ENCODE peak calls at places on chromosome 17, in nine cellular contexts. W is upper lobe of right lung, F is mucosa of descending colon, M is A549, E is dorsolateral prefrontal cortex, B is body of pancreas, G is heart left ventricle, H is fibroblast of pulmonary artery, J is AG04450. X is an unnamed sample.

GRCh38 chr17:9389116-9389515 is 186.5 kb downstream of the STX8 start:
- DNase-seq in W (no peak), F (no peak), M (peak; percentile 40), E (no peak), B (no peak), G (no peak), H (peak; percentile 85), J (peak; percentile 77), X (peak; percentile 60)

GRCh38 chr17:57557793-57558681 is 187.1 kb downstream of the CCDC182 start:
- DNase-seq in W (no peak), F (no peak), M (no peak), E (no peak), B (no peak), G (no peak), H (peak; percentile 76), J (no peak), X (peak; percentile 75)

GRCh38 chr17:82704886-82705285 is 6.4 kb upstream of the RAB40B start:
- DNase-seq in W (no peak), F (no peak), M (no peak), E (no peak), B (no peak), G (no peak), H (no peak), J (no peak), X (no peak)

GRCh38 chr17:32007463-32008298 is 498 bp downstream of the LRRC37B start:
- DNase-seq in W (peak; percentile 60), F (peak; percentile 69), M (peak; percentile 45), E (peak; percentile 63), B (peak; percentile 17), G (no peak), H (peak; percentile 25), J (no peak), X (peak; percentile 26)

GRCh38 chr17:35725917-35726608 is 5.4 kb upstream of the RASL10B start:
- DNase-seq in W (no peak), F (no peak), M (no peak), E (no peak), B (no peak), G (no peak), H (no peak), J (no peak), X (peak; percentile 59)

GRCh38 chr17:80380068-80381061 is 34.6 kb upstream of the ENDOV start:
- DNase-seq in W (no peak), F (no peak), M (no peak), E (no peak), B (no peak), G (no peak), H (no peak), J (no peak), X (no peak)

GRCh38 chr17:62875296-62875695 is 67.2 kb upstream of the MARCHF10 start:
- DNase-seq in W (no peak), F (no peak), M (no peak), E (no peak), B (no peak), G (no peak), H (no peak), J (no peak), X (no peak)

GRCh38 chr17:6994666-6995246 is 1.1 kb upstream of the ALOX12 start:
- DNase-seq in W (no peak), F (no peak), M (no peak), E (no peak), B (no peak), G (no peak), H (no peak), J (no peak), X (no peak)

GRCh38 chr17:56982312-56982711 is 4.4 kb downstream of the SCPEP1 start:
- DNase-seq in W (no peak), F (no peak), M (no peak), E (no peak), B (no peak), G (no peak), H (no peak), J (no peak), X (no peak)

GRCh38 chr17:60315650-60316049 is 76.3 kb downstream of the USP32 start:
- DNase-seq in W (no peak), F (no peak), M (no peak), E (no peak), B (no peak), G (no peak), H (no peak), J (no peak), X (no peak)

GRCh38 chr17:36889955-36890354 is 47.3 kb upstream of the LHX1 start:
- DNase-seq in W (no peak), F (no peak), M (no peak), E (no peak), B (no peak), G (no peak), H (no peak), J (no peak), X (no peak)

GRCh38 chr17:67098022-67098421 is 53.7 kb downstream of the CACNG1 start:
- DNase-seq in W (no peak), F (no peak), M (no peak), E (no peak), B (no peak), G (no peak), H (no peak), J (no peak), X (no peak)

GRCh38 chr17:31743767-31744166 is 115.3 kb downstream of the COPRS start:
- DNase-seq in W (no peak), F (no peak), M (no peak), E (no peak), B (no peak), G (no peak), H (no peak), J (no peak), X (no peak)

GRCh38 chr17:28415886-28416285 is 9.9 kb upstream of the SLC46A1 start:
- DNase-seq in W (no peak), F (no peak), M (no peak), E (no peak), B (no peak), G (no peak), H (no peak), J (no peak), X (no peak)

GRCh38 chr17:4970273-4970672 is 2.7 kb upstream of the SPAG7 start:
- DNase-seq in W (no peak), F (no peak), M (no peak), E (no peak), B (no peak), G (no peak), H (no peak), J (no peak), X (no peak)

GRCh38 chr17:4968916-4969550 is 1.4 kb upstream of the SPAG7 start:
- DNase-seq in W (no peak), F (no peak), M (peak; percentile 26), E (no peak), B (no peak), G (peak; percentile 47), H (peak; percentile 91), J (peak; percentile 85), X (peak; percentile 90)

GRCh38 chr17:4967539-4968165 is at the start of gene SPAG7:
- DNase-seq in W (peak; percentile 96), F (peak; percentile 95), M (peak; percentile 97), E (peak; percentile 97), B (peak; percentile 97), G (peak; percentile 95), H (peak; percentile 99), J (peak; percentile 96), X (peak; percentile 99)

GRCh38 chr17:4968166-4968915 is 724 bp upstream of the SPAG7 start:
- DNase-seq in W (peak; percentile 73), F (no peak), M (peak; percentile 38), E (peak; percentile 47), B (no peak), G (no peak), H (no peak), J (no peak), X (no peak)

GRCh38 chr17:4969551-4970231 is 2.1 kb upstream of the SPAG7 start:
- DNase-seq in W (no peak), F (no peak), M (no peak), E (no peak), B (no peak), G (no peak), H (no peak), J (no peak), X (no peak)
- H3K4me3 ChIP-seq in W (peak overlapping the region; percentile 71), F (no peak overlapping the region), M (no peak overlapping the region), E (no peak overlapping the region), B (no peak overlapping the region), G (no peak overlapping the region), H (peak overlapping the region; percentile 94), J (peak overlapping the region; percentile 78), X (peak overlapping the region; percentile 68)

DNA sequence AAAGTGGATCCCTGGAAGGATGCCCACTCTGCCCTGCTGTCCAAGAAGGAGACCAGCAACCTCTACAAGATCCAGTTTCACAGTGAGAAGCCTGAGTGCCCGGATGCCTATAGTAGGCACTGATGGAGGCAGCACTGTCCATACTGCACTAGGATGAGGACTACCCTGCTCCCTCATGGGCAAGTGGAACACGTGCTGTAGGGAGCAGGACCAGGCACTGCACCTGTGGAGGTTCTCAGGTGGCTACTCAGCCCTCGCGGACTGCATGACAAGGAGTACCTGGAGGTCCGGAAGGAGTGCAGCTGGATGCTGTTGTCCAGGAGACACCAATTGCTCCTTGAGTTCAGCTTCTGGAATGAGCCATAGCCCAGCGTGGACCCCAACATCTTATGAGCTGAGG is 146.1 kb upstream of the NLRP1 start:
- DNase-seq in W (no peak), F (no peak), M (no peak), E (no peak), B (no peak), G (no peak), H (no peak), J (no peak), X (no peak)
- TF ChIP-seq CTCF in W (no peak), F (no peak), M (no peak), E (no peak), B (no peak), G (no peak), H (no peak), J (no peak), X (no peak)

DNA sequence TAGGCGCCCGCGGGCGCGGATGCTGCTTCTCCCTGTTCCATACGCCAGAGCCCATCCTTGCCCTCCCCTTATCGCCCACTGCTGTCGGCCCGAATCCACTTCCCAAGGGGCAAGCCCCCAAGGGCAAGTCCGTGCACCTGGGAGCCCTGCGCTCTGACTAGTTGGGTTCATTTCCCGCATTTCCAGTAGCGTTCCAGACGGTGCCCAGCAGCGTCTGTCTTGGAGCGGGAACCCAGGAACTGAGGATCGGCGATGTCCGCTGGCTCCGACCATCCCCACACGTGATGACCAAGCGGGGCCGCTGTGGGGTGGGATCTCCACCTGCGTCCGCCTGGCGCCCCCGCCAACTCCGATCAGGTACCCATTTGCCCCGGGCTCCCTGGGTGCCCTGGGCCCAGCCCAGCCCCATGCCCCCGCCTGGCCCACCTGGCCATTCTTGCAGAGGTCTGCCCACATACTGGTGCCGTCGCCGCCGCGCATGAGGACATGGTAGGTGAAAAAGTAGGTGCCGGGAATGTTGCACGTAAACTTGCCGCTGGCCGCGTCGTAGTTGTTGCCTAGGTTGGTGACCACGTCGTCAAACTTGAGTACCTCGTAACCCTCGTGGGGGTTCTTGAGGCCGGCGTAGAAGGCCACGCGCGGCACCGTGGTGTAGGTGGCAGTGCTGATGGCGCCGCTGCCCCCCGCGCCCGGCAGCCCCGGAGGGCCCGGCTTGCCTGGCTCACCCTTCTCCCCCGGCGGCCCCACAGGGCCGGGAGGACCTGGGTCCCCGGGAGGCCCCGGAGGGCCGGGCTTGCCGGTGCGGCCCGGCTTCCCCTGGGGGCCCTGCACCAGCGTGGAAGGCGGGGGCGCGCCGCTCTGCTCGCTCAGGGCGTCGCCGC is 837 bp downstream of the C1QL1 start:
- DNase-seq in W (no peak), F (no peak), M (no peak), E (no peak), B (no peak), G (no peak), H (no peak), J (no peak), X (no peak)
- H3K4me3 ChIP-seq in W (peak overlapping the region; percentile 8), F (no peak overlapping the region), M (peak overlapping the region; percentile 59), E (peak overlapping the region; percentile 28), B (no peak overlapping the region), G (no peak overlapping the region), H (no peak overlapping the region), J (peak overlapping the region; percentile 20), X (no peak overlapping the region)

GRCh38 chr17:74351552-74352210 is 10.0 kb downstream of the BTBD17 start:
- DNase-seq in W (no peak), F (no peak), M (no peak), E (no peak), B (no peak), G (no peak), H (no peak), J (no peak), X (no peak)
- TF ChIP-seq CTCF in W (no peak), F (no peak), M (peak; percentile 26), E (no peak), B (no peak), G (no peak), H (no peak), J (no peak), X (no peak)